ENCODE peak calls at places on chromosomes 2 and 18, in five cellular contexts. One of them, this sample, is unnamed.

GRCh38 chr18:60826346-60826745 is 453.8 kb upstream of the MC4R start:
- DNase-seq in A549: no peak
- DNase-seq in WTC11: no peak
- DNase-seq in HepG2: peak
- DNase-seq in GM12878: no peak
- DNase-seq in this sample: no peak

GRCh38 chr2:97741686-97742085 is 28.3 kb downstream of the ZAP70 start:
- DNase-seq in A549: no peak
- DNase-seq in WTC11: no peak
- DNase-seq in HepG2: no peak
- DNase-seq in GM12878: no peak
- DNase-seq in this sample: no peak

GRCh38 chr2:12389354-12390045 is 327.2 kb upstream of the TRIB2 start:
- DNase-seq in A549: no peak
- DNase-seq in WTC11: no peak
- DNase-seq in HepG2: no peak
- DNase-seq in GM12878: no peak
- DNase-seq in this sample: no peak

GRCh38 chr2:173090291-173090877 is 14.7 kb downstream of the MAP3K20 start:
- DNase-seq in A549: no peak
- DNase-seq in WTC11: no peak
- DNase-seq in HepG2: no peak
- DNase-seq in GM12878: no peak
- DNase-seq in this sample: peak

GRCh38 chr2:162091325-162092007 is 17.5 kb upstream of the DPP4 start:
- DNase-seq in A549: no peak
- DNase-seq in WTC11: peak
- DNase-seq in HepG2: peak
- DNase-seq in GM12878: no peak
- DNase-seq in this sample: no peak

GRCh38 chr2:107001964-107002696 is 116.2 kb upstream of the ST6GAL2 start:
- DNase-seq in A549: peak
- DNase-seq in WTC11: no peak
- DNase-seq in HepG2: no peak
- DNase-seq in GM12878: no peak
- DNase-seq in this sample: no peak

GRCh38 chr2:10876394-10876793 is 35.3 kb upstream of the KCNF1 start:
- DNase-seq in A549: no peak
- DNase-seq in WTC11: no peak
- DNase-seq in HepG2: no peak
- DNase-seq in GM12878: no peak
- DNase-seq in this sample: no peak

GRCh38 chr2:25805987-25806386 is 72.3 kb downstream of the ASXL2 start:
- DNase-seq in A549: no peak
- DNase-seq in WTC11: no peak
- DNase-seq in HepG2: no peak
- DNase-seq in GM12878: no peak
- DNase-seq in this sample: no peak

GRCh38 chr2:145006957-145007672 is 487.2 kb upstream of the ZEB2 start:
- DNase-seq in A549: peak
- DNase-seq in WTC11: no peak
- DNase-seq in HepG2: no peak
- DNase-seq in GM12878: no peak
- DNase-seq in this sample: no peak

GRCh38 chr18:76363451-76364120 is 131.5 kb downstream of the ZNF516 start:
- DNase-seq in A549: no peak
- DNase-seq in WTC11: no peak
- DNase-seq in HepG2: peak
- DNase-seq in GM12878: no peak
- DNase-seq in this sample: no peak

GRCh38 chr2:225288986-225289385 is 110.5 kb upstream of the NYAP2 start:
- DNase-seq in A549: no peak
- DNase-seq in WTC11: no peak
- DNase-seq in HepG2: no peak
- DNase-seq in GM12878: no peak
- DNase-seq in this sample: no peak

GRCh38 chr18:27964811-27965210 is 212.1 kb downstream of the CDH2 start:
- DNase-seq in A549: no peak
- DNase-seq in WTC11: no peak
- DNase-seq in HepG2: no peak
- DNase-seq in GM12878: no peak
- DNase-seq in this sample: no peak

GRCh38 chr2:36427790-36428243 is 72.2 kb downstream of the CRIM1 start:
- DNase-seq in A549: no peak
- DNase-seq in WTC11: peak
- DNase-seq in HepG2: peak
- DNase-seq in GM12878: no peak
- DNase-seq in this sample: no peak

GRCh38 chr2:97011977-97012569 is 25.7 kb upstream of the FAM178B start:
- DNase-seq in A549: peak
- DNase-seq in WTC11: no peak
- DNase-seq in HepG2: peak
- DNase-seq in GM12878: peak
- DNase-seq in this sample: peak

GRCh38 chr18:9684901-9685738 is 23.0 kb upstream of the RAB31 start:
- DNase-seq in A549: no peak
- DNase-seq in WTC11: no peak
- DNase-seq in HepG2: no peak
- DNase-seq in GM12878: no peak
- DNase-seq in this sample: no peak

GRCh38 chr2:2688231-2688630 is 357.2 kb upstream of the MYT1L start:
- DNase-seq in A549: no peak
- DNase-seq in WTC11: no peak
- DNase-seq in HepG2: no peak
- DNase-seq in GM12878: no peak
- DNase-seq in this sample: no peak

GRCh38 chr18:9417081-9417841 is 58.1 kb upstream of the RALBP1 start:
- DNase-seq in A549: no peak
- DNase-seq in WTC11: no peak
- DNase-seq in HepG2: no peak
- DNase-seq in GM12878: no peak
- DNase-seq in this sample: no peak

GRCh38 chr2:170878505-170878904 is 50.5 kb upstream of the GORASP2 start:
- DNase-seq in A549: no peak
- DNase-seq in WTC11: no peak
- DNase-seq in HepG2: peak
- DNase-seq in GM12878: no peak
- DNase-seq in this sample: no peak

GRCh38 chr2:8306530-8307351 is 375.1 kb upstream of the ID2 start:
- DNase-seq in A549: peak
- DNase-seq in WTC11: no peak
- DNase-seq in HepG2: no peak
- DNase-seq in GM12878: no peak
- DNase-seq in this sample: no peak

GRCh38 chr2:234026111-234026510 is 24.4 kb upstream of the SPP2 start:
- DNase-seq in A549: no peak
- DNase-seq in WTC11: no peak
- DNase-seq in HepG2: no peak
- DNase-seq in GM12878: no peak
- DNase-seq in this sample: no peak

DNA sequence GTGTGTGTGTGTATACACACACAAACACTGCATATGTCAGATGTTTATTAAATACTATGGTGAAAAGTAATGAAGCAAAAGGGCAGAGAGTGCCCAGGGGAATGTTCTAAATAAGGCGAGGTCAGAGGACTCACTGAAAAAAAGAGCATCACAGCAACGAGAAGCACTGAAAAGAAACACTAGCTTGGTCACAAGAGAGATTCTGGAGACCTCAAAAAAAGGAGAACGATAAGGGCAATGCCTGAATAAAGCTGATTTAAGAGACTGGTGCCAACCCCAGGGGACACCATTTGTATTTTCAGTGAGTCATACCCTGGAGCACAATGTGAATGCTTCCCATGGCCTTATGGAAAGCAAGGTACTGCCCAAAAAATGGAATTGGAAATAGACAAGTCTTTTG is 14.5 kb downstream of the SLC40A1 start:
- DNase-seq in A549: no peak
- DNase-seq in WTC11: no peak
- DNase-seq in HepG2: no peak
- DNase-seq in GM12878: no peak
- DNase-seq in this sample: no peak
- TF ChIP-seq ESRRA in A549: no peak
- TF ChIP-seq ESRRA in WTC11: no peak
- TF ChIP-seq ESRRA in HepG2: no peak
- TF ChIP-seq ESRRA in GM12878: no peak
- TF ChIP-seq ESRRA in this sample: no peak

GRCh38 chr2:84697895-84698294 is 181.6 kb downstream of the DNAH6 start:
- DNase-seq in A549: no peak
- DNase-seq in WTC11: no peak
- DNase-seq in HepG2: no peak
- DNase-seq in GM12878: no peak
- DNase-seq in this sample: no peak
- TF ChIP-seq ESRRA in A549: no peak
- TF ChIP-seq ESRRA in WTC11: no peak
- TF ChIP-seq ESRRA in HepG2: no peak
- TF ChIP-seq ESRRA in GM12878: no peak
- TF ChIP-seq ESRRA in this sample: no peak

DNA sequence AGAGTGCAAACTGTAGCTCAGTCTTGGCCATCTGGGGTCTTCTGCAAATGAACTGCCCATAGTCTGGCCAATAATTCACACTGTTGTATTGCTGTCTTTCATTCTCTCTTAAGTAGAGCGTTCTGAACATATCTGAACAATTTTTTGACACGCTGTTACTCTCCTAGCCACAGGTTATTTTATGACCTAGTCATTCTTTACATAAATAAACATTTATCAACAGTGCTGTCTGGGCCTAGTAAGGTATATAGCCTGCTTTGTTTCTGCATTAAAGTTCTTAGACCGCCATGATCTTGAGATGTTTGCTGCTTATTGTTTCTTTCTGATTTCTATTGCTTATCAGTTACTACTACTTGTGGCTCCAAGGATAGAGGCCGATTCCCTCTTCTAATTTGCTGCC is 226.4 kb downstream of the NEDD4L start:
- DNase-seq in A549: no peak
- DNase-seq in WTC11: no peak
- DNase-seq in HepG2: no peak
- DNase-seq in GM12878: no peak
- DNase-seq in this sample: no peak
- TF ChIP-seq ESRRA in A549: no peak
- TF ChIP-seq ESRRA in WTC11: no peak
- TF ChIP-seq ESRRA in HepG2: no peak
- TF ChIP-seq ESRRA in GM12878: no peak
- TF ChIP-seq ESRRA in this sample: no peak

GRCh38 chr2:69436937-69437750 is at the start of gene NFU1:
- DNase-seq in A549: peak
- DNase-seq in WTC11: peak
- DNase-seq in HepG2: peak
- DNase-seq in GM12878: peak
- DNase-seq in this sample: peak

GRCh38 chr2:69434753-69435152 is 2.5 kb downstream of the NFU1 start:
- DNase-seq in A549: no peak
- DNase-seq in WTC11: no peak
- DNase-seq in HepG2: no peak
- DNase-seq in GM12878: no peak
- DNase-seq in this sample: no peak

GRCh38 chr2:69436594-69436936 is 670 bp downstream of the NFU1 start:
- DNase-seq in A549: no peak
- DNase-seq in WTC11: no peak
- DNase-seq in HepG2: no peak
- DNase-seq in GM12878: peak
- DNase-seq in this sample: no peak

GRCh38 chr2:69438580-69438979 is 1.3 kb upstream of the NFU1 start:
- DNase-seq in A549: no peak
- DNase-seq in WTC11: no peak
- DNase-seq in HepG2: no peak
- DNase-seq in GM12878: no peak
- DNase-seq in this sample: no peak

DNA sequence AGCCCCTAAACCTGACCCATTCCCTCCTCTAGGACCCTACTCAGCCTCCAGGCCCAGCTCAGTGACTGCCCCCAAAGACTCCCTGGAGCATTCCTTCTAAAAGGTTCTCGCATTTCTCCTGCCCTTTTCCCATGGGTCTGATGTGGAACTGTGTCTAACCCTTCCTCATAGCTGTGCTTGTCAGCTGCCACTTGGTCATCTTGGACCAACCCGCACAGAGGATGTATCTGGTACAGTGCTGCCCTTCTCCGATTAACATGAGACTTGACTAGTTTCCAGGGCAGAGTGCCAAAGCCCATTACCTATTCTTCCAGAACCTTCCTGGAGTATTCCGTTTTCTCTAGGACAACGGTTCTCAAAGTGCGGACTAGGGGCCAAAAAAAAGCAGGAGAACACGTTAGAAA is 518 bp upstream of the NFU1 start:
- DNase-seq in A549: no peak
- DNase-seq in WTC11: no peak
- DNase-seq in HepG2: no peak
- DNase-seq in GM12878: no peak
- DNase-seq in this sample: no peak
- TF ChIP-seq ESRRA in A549: no peak
- TF ChIP-seq ESRRA in WTC11: no peak
- TF ChIP-seq ESRRA in HepG2: no peak
- TF ChIP-seq ESRRA in GM12878: no peak
- TF ChIP-seq ESRRA in this sample: no peak

GRCh38 chr2:218229239-218229638 is 12.2 kb downstream of the ARPC2 start:
- DNase-seq in A549: no peak
- DNase-seq in WTC11: no peak
- DNase-seq in HepG2: no peak
- DNase-seq in GM12878: peak
- DNase-seq in this sample: no peak
- TF ChIP-seq ESRRA in A549: no peak
- TF ChIP-seq ESRRA in WTC11: no peak
- TF ChIP-seq ESRRA in HepG2: no peak
- TF ChIP-seq ESRRA in GM12878: no peak
- TF ChIP-seq ESRRA in this sample: no peak

GRCh38 chr18:23650963-23651927 is 11.5 kb downstream of the ANKRD29 start:
- DNase-seq in A549: peak
- DNase-seq in WTC11: no peak
- DNase-seq in HepG2: peak
- DNase-seq in GM12878: no peak
- DNase-seq in this sample: no peak
- TF ChIP-seq ESRRA in A549: no peak
- TF ChIP-seq ESRRA in WTC11: no peak
- TF ChIP-seq ESRRA in HepG2: no peak
- TF ChIP-seq ESRRA in GM12878: no peak
- TF ChIP-seq ESRRA in this sample: no peak

GRCh38 chr18:49029628-49030027 is 78.9 kb upstream of the SMAD7 start:
- DNase-seq in A549: no peak
- DNase-seq in WTC11: no peak
- DNase-seq in HepG2: no peak
- DNase-seq in GM12878: no peak
- DNase-seq in this sample: no peak

GRCh38 chr18:49032189-49032584 is 81.4 kb upstream of the SMAD7 start:
- DNase-seq in A549: no peak
- DNase-seq in WTC11: no peak
- DNase-seq in HepG2: no peak
- DNase-seq in GM12878: no peak
- DNase-seq in this sample: no peak

GRCh38 chr18:49030692-49031443 is 80.1 kb upstream of the SMAD7 start:
- DNase-seq in A549: no peak
- DNase-seq in WTC11: no peak
- DNase-seq in HepG2: no peak
- DNase-seq in GM12878: no peak
- DNase-seq in this sample: no peak

GRCh38 chr18:49030138-49030537 is 79.4 kb upstream of the SMAD7 start:
- DNase-seq in A549: no peak
- DNase-seq in WTC11: no peak
- DNase-seq in HepG2: no peak
- DNase-seq in GM12878: no peak
- DNase-seq in this sample: no peak

GRCh38 chr18:49031511-49032188 is 80.9 kb upstream of the SMAD7 start:
- DNase-seq in A549: no peak
- DNase-seq in WTC11: no peak
- DNase-seq in HepG2: no peak
- DNase-seq in GM12878: no peak
- DNase-seq in this sample: no peak
- TF ChIP-seq ESRRA in A549: no peak
- TF ChIP-seq ESRRA in WTC11: no peak
- TF ChIP-seq ESRRA in HepG2: no peak
- TF ChIP-seq ESRRA in GM12878: no peak
- TF ChIP-seq ESRRA in this sample: no peak

This sample was measured in K562.